ENCODE peak calls at places on chromosomes 13 and 19, in nine cellular contexts. M, L, Y, T, E, U, W, J and R are unnamed samples.

GRCh38 chr19:11130824-11131455 is 24.6 kb downstream of the SPC24 start:
- DNase-seq in M (peak), L (peak), T (peak), J (peak), E (peak), Y (peak), U (peak), W (peak), R (peak)

GRCh38 chr19:19423322-19423721 is 17.8 kb downstream of the GATAD2A start:
- DNase-seq in J (no peak), U (no peak), Y (no peak), T (no peak), M (no peak), L (no peak), E (no peak), W (no peak), R (no peak)

GRCh38 chr13:97359181-97360057 is 74.5 kb upstream of the RAP2A start:
- DNase-seq in L (peak), W (peak), J (no peak), T (peak), Y (peak), U (peak), E (peak), M (peak), R (no peak)

GRCh38 chr13:71030789-71031188 is 836.2 kb downstream of the DACH1 start:
- DNase-seq in J (no peak), E (no peak), Y (no peak), U (no peak), L (no peak), T (no peak), M (no peak), W (no peak), R (no peak)

GRCh38 chr13:66546534-66547379 is 683.4 kb downstream of the PCDH9 start:
- DNase-seq in Y (peak), J (no peak), W (peak), T (no peak), E (no peak), L (no peak), U (no peak), M (no peak), R (no peak)

GRCh38 chr13:44575741-44576395 is at the start of gene TSC22D1:
- DNase-seq in L (peak), J (peak), U (peak), T (peak), Y (peak), M (peak), W (peak), E (peak), R (peak)

GRCh38 chr19:8459520-8460260 is 14.9 kb downstream of the HNRNPM start:
- DNase-seq in Y (peak), E (no peak), W (peak), M (no peak), J (no peak), L (no peak), T (no peak), U (no peak), R (no peak)

GRCh38 chr13:22927008-22927393 is 253.8 kb upstream of the SGCG start:
- DNase-seq in Y (no peak), T (no peak), J (no peak), M (no peak), E (no peak), U (no peak), W (no peak), L (no peak), R (no peak)

GRCh38 chr19:41192574-41193419 is at the start of gene CYP2S1:
- DNase-seq in Y (no peak), L (no peak), T (no peak), M (peak), E (peak), J (no peak), U (no peak), W (no peak), R (no peak)

GRCh38 chr19:48169974-48170803 is at the start of the genes LIG1 and ZSWIM9:
- DNase-seq in E (peak), U (peak), W (peak), L (peak), Y (peak), M (peak), J (peak), T (peak), R (peak)
- TF ChIP-seq CTCF in E (peak), U (no peak), W (no peak), L (no peak), Y (peak), M (peak), J (no peak), T (peak), R (no peak)

DNA sequence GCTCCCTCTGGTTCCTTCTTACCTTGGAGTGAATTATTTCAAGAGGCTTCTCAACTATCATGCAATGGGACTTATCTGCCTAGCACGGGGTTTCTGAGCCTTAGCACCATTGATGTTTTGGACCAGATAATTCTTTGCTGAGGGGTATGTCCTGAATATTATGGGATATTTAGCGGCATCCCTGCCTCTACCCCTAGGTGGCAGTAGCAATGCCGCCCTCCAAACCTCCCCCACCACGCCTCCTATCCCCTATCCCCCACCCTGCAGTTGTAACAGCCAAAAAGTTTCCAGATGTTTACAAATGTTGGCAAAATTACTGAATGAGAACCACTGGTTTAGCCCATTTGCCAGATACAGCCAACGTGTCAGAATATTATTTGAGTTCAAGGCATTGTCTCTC is 125.5 kb downstream of the POSTN start:
- DNase-seq in W (no peak), T (no peak), J (no peak), Y (no peak), M (no peak), L (no peak), E (no peak), U (no peak), R (no peak)
- TF ChIP-seq CTCF in W (peak), T (no peak), J (no peak), Y (peak), M (no peak), L (no peak), E (no peak), U (no peak), R (no peak)

GRCh38 chr19:6717441-6717971 is 2.9 kb downstream of the C3 start:
- DNase-seq in L (no peak), Y (no peak), T (no peak), J (no peak), E (no peak), W (no peak), M (no peak), U (no peak), R (no peak)

GRCh38 chr19:6718111-6718740 is 2.2 kb downstream of the C3 start:
- DNase-seq in L (no peak), W (no peak), U (no peak), Y (no peak), J (no peak), E (no peak), T (no peak), M (no peak), R (no peak)

GRCh38 chr19:6718741-6719539 is 1.5 kb downstream of the C3 start:
- DNase-seq in L (peak), Y (no peak), E (no peak), M (peak), J (peak), T (no peak), U (no peak), W (peak), R (no peak)

GRCh38 chr19:6714749-6715555 is 5.5 kb downstream of the C3 start:
- DNase-seq in U (peak), Y (no peak), J (no peak), M (no peak), L (no peak), E (no peak), W (no peak), T (no peak), R (no peak)

DNA sequence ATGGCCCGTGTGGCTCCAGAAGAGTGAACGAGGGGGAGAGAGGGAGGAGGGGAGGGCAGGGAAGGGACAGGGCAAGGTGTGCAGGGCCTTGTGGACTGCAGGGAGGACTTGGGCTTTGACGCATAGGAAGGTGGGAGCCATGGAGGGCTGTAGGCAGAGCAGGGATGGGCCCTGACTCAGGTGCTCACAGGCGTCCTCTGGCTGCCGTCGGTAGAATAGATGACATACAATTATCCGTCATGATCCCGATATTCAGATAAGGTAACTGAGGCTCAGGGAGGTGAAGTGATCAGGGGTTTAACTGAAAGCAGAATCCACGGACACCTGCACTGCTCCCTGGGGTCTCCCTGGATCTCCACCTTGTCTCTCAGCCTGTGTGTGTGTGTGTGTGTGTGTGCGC is 3.4 kb downstream of the C3 start:
- DNase-seq in E (no peak), L (no peak), Y (no peak), M (no peak), U (no peak), T (no peak), W (no peak), J (no peak), R (peak)
- TF ChIP-seq CTCF in E (no peak), L (no peak), Y (peak), M (peak), U (no peak), T (no peak), W (no peak), J (no peak), R (no peak)

GRCh38 chr13:86464193-86464592 is 665.0 kb upstream of the SLITRK6 start:
- DNase-seq in Y (peak), U (no peak), T (no peak), L (no peak), W (no peak), J (no peak), M (no peak), E (no peak), R (no peak)
- TF ChIP-seq CTCF in Y (peak), U (no peak), T (no peak), L (no peak), W (no peak), J (no peak), M (no peak), E (no peak), R (no peak)

GRCh38 chr19:29887498-29887897 is 54.5 kb upstream of the URI1 start:
- DNase-seq in U (no peak), Y (peak), L (no peak), W (no peak), J (no peak), T (no peak), M (no peak), E (peak), R (no peak)
- TF ChIP-seq CTCF in U (no peak), Y (no peak), L (no peak), W (no peak), J (no peak), T (no peak), M (no peak), E (no peak), R (peak)

DNA sequence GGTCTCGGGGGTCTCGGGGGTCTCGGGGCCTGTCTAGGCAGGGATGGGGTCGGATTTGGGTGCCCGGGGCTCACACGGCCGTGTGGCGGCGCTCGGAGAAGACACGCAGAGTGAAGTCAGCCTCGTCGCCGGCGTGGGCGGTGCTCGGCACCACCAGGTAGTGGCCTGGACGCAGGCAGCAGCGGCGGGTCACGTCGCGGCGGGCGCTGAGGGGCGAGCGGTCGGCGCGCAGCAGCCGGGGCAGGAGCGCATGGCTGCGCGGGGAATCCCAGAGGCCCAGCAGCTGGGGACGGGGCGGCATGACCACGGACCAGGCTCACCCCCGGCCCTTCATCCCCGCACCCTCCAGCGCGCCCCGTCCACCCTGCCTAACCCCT is 8.2 kb downstream of the CAPN12 start:
- DNase-seq in Y (no peak), M (peak), U (peak), J (no peak), W (no peak), E (peak), T (no peak), L (peak), R (peak)
- TF ChIP-seq CTCF in Y (no peak), M (no peak), U (no peak), J (no peak), W (no peak), E (no peak), T (no peak), L (no peak), R (no peak)

GRCh38 chr13:109199280-109199679 is 569.9 kb downstream of the MYO16 start:
- DNase-seq in T (no peak), L (no peak), Y (no peak), J (no peak), U (no peak), E (no peak), W (no peak), M (no peak), R (no peak)
- TF ChIP-seq CTCF in T (no peak), L (no peak), Y (no peak), J (no peak), U (no peak), E (no peak), W (no peak), M (no peak), R (no peak)

GRCh38 chr19:54399189-54399588 is 16.1 kb upstream of the TTYH1 start:
- DNase-seq in L (no peak), J (no peak), U (no peak), E (no peak), M (no peak), W (no peak), T (no peak), Y (no peak), R (no peak)
- TF ChIP-seq CTCF in L (no peak), J (no peak), U (no peak), E (no peak), M (no peak), W (no peak), T (no peak), Y (no peak), R (no peak)